ENCODE peak calls at places on chromosomes 13 and 19, in seven cellular contexts. One of them, this sample, is unnamed.

GRCh38 chr19:35045667-35046300 is 4.3 kb downstream of the HPN start:
- DNase-seq in fibroblast of pulmonary artery: peak; percentile 32
- DNase-seq in pancreas: no peak
- DNase-seq in CD8-positive, alpha-beta T cell: peak; percentile 59
- DNase-seq in endothelial cell: peak; percentile 36
- DNase-seq in PC-3: peak; percentile 24
- DNase-seq in nephron progenitor cell: no peak
- DNase-seq in this sample: peak; percentile 82

GRCh38 chr19:13010038-13010991 is 15.0 kb downstream of the NFIX start:
- DNase-seq in fibroblast of pulmonary artery: peak; percentile 36
- DNase-seq in pancreas: no peak
- DNase-seq in CD8-positive, alpha-beta T cell: no peak
- DNase-seq in endothelial cell: no peak
- DNase-seq in PC-3: no peak
- DNase-seq in nephron progenitor cell: no peak
- DNase-seq in this sample: no peak

GRCh38 chr19:44625531-44626066 is 12.2 kb downstream of the IGSF23 start:
- DNase-seq in fibroblast of pulmonary artery: no peak
- DNase-seq in pancreas: no peak
- DNase-seq in CD8-positive, alpha-beta T cell: no peak
- DNase-seq in endothelial cell: no peak
- DNase-seq in PC-3: peak; percentile 31
- DNase-seq in nephron progenitor cell: no peak
- DNase-seq in this sample: no peak

GRCh38 chr13:88887045-88887662 is 1216.0 kb downstream of the SLITRK5 start:
- DNase-seq in fibroblast of pulmonary artery: no peak
- DNase-seq in pancreas: no peak
- DNase-seq in CD8-positive, alpha-beta T cell: no peak
- DNase-seq in endothelial cell: no peak
- DNase-seq in PC-3: no peak
- DNase-seq in nephron progenitor cell: no peak
- DNase-seq in this sample: no peak

GRCh38 chr13:98449273-98449672 is 127.6 kb downstream of the STK24 start:
- DNase-seq in fibroblast of pulmonary artery: no peak
- DNase-seq in pancreas: no peak
- DNase-seq in CD8-positive, alpha-beta T cell: no peak
- DNase-seq in endothelial cell: no peak
- DNase-seq in PC-3: no peak
- DNase-seq in nephron progenitor cell: no peak
- DNase-seq in this sample: no peak

GRCh38 chr13:75151081-75151643 is 330.8 kb downstream of the TBC1D4 start:
- DNase-seq in fibroblast of pulmonary artery: no peak
- DNase-seq in pancreas: no peak
- DNase-seq in CD8-positive, alpha-beta T cell: no peak
- DNase-seq in endothelial cell: no peak
- DNase-seq in PC-3: no peak
- DNase-seq in nephron progenitor cell: no peak
- DNase-seq in this sample: no peak

GRCh38 chr19:35986664-35987570 is 8.1 kb upstream of the SDHAF1 start:
- DNase-seq in fibroblast of pulmonary artery: no peak
- DNase-seq in pancreas: no peak
- DNase-seq in CD8-positive, alpha-beta T cell: no peak
- DNase-seq in endothelial cell: peak; percentile 38
- DNase-seq in PC-3: no peak
- DNase-seq in nephron progenitor cell: peak; percentile 60
- DNase-seq in this sample: peak; percentile 64

GRCh38 chr13:21688056-21688455 is 17.2 kb downstream of the FGF9 start:
- DNase-seq in fibroblast of pulmonary artery: no peak
- DNase-seq in pancreas: no peak
- DNase-seq in CD8-positive, alpha-beta T cell: no peak
- DNase-seq in endothelial cell: no peak
- DNase-seq in PC-3: no peak
- DNase-seq in nephron progenitor cell: no peak
- DNase-seq in this sample: no peak

GRCh38 chr19:43545276-43545675 is 12.3 kb downstream of the ZNF575 start:
- DNase-seq in fibroblast of pulmonary artery: no peak
- DNase-seq in pancreas: no peak
- DNase-seq in CD8-positive, alpha-beta T cell: no peak
- DNase-seq in endothelial cell: no peak
- DNase-seq in PC-3: no peak
- DNase-seq in nephron progenitor cell: no peak
- DNase-seq in this sample: no peak

GRCh38 chr13:86933676-86934075 is 737.5 kb upstream of the SLITRK5 start:
- DNase-seq in fibroblast of pulmonary artery: no peak
- DNase-seq in pancreas: no peak
- DNase-seq in CD8-positive, alpha-beta T cell: no peak
- DNase-seq in endothelial cell: no peak
- DNase-seq in PC-3: no peak
- DNase-seq in nephron progenitor cell: no peak
- DNase-seq in this sample: no peak

GRCh38 chr13:45133396-45134118 is 13.2 kb downstream of the GTF2F2 start:
- DNase-seq in fibroblast of pulmonary artery: peak; percentile 19
- DNase-seq in pancreas: no peak
- DNase-seq in CD8-positive, alpha-beta T cell: no peak
- DNase-seq in endothelial cell: no peak
- DNase-seq in PC-3: no peak
- DNase-seq in nephron progenitor cell: no peak
- DNase-seq in this sample: no peak

GRCh38 chr19:6247007-6247288 is 32.8 kb downstream of the MLLT1 start:
- DNase-seq in fibroblast of pulmonary artery: no peak
- DNase-seq in pancreas: no peak
- DNase-seq in CD8-positive, alpha-beta T cell: no peak
- DNase-seq in endothelial cell: no peak
- DNase-seq in PC-3: no peak
- DNase-seq in nephron progenitor cell: no peak
- DNase-seq in this sample: no peak

GRCh38 chr19:3669616-3670257 is 30.5 kb downstream of the PIP5K1C start:
- DNase-seq in fibroblast of pulmonary artery: no peak
- DNase-seq in pancreas: no peak
- DNase-seq in CD8-positive, alpha-beta T cell: no peak
- DNase-seq in endothelial cell: no peak
- DNase-seq in PC-3: no peak
- DNase-seq in nephron progenitor cell: no peak
- DNase-seq in this sample: no peak

GRCh38 chr13:94249512-94249911 is 230.0 kb downstream of the DCT start:
- DNase-seq in fibroblast of pulmonary artery: peak; percentile 72
- DNase-seq in pancreas: no peak
- DNase-seq in CD8-positive, alpha-beta T cell: no peak
- DNase-seq in endothelial cell: no peak
- DNase-seq in PC-3: peak; percentile 49
- DNase-seq in nephron progenitor cell: no peak
- DNase-seq in this sample: no peak

GRCh38 chr19:3631053-3631861 is 4.7 kb upstream of the CACTIN start:
- DNase-seq in fibroblast of pulmonary artery: no peak
- DNase-seq in pancreas: no peak
- DNase-seq in CD8-positive, alpha-beta T cell: no peak
- DNase-seq in endothelial cell: no peak
- DNase-seq in PC-3: no peak
- DNase-seq in nephron progenitor cell: no peak
- DNase-seq in this sample: no peak

GRCh38 chr19:56086671-56087430 is 34.2 kb downstream of the ZNF787 start:
- DNase-seq in fibroblast of pulmonary artery: no peak
- DNase-seq in pancreas: no peak
- DNase-seq in CD8-positive, alpha-beta T cell: no peak
- DNase-seq in endothelial cell: no peak
- DNase-seq in PC-3: no peak
- DNase-seq in nephron progenitor cell: no peak
- DNase-seq in this sample: no peak

GRCh38 chr19:4038057-4038456 is 28.6 kb downstream of the ZBTB7A start:
- DNase-seq in fibroblast of pulmonary artery: no peak
- DNase-seq in pancreas: no peak
- DNase-seq in CD8-positive, alpha-beta T cell: no peak
- DNase-seq in endothelial cell: no peak
- DNase-seq in PC-3: no peak
- DNase-seq in nephron progenitor cell: no peak
- DNase-seq in this sample: no peak

GRCh38 chr19:29795461-29795860 is 16.3 kb upstream of the CCNE1 start:
- DNase-seq in fibroblast of pulmonary artery: no peak
- DNase-seq in pancreas: no peak
- DNase-seq in CD8-positive, alpha-beta T cell: no peak
- DNase-seq in endothelial cell: no peak
- DNase-seq in PC-3: no peak
- DNase-seq in nephron progenitor cell: no peak
- DNase-seq in this sample: no peak

GRCh38 chr19:50007170-50007569 is 18.0 kb downstream of the VRK3 start:
- DNase-seq in fibroblast of pulmonary artery: no peak
- DNase-seq in pancreas: no peak
- DNase-seq in CD8-positive, alpha-beta T cell: no peak
- DNase-seq in endothelial cell: no peak
- DNase-seq in PC-3: no peak
- DNase-seq in nephron progenitor cell: no peak
- DNase-seq in this sample: no peak

GRCh38 chr19:22602631-22603272 is 31.4 kb upstream of the ZNF492 start:
- DNase-seq in fibroblast of pulmonary artery: no peak
- DNase-seq in pancreas: no peak
- DNase-seq in CD8-positive, alpha-beta T cell: no peak
- DNase-seq in endothelial cell: no peak
- DNase-seq in PC-3: no peak
- DNase-seq in nephron progenitor cell: no peak
- DNase-seq in this sample: no peak

GRCh38 chr19:16160943-16161560 is 12.3 kb downstream of the CIB3 start:
- DNase-seq in fibroblast of pulmonary artery: peak; percentile 40
- DNase-seq in pancreas: no peak
- DNase-seq in CD8-positive, alpha-beta T cell: no peak
- DNase-seq in endothelial cell: no peak
- DNase-seq in PC-3: peak; percentile 98
- DNase-seq in nephron progenitor cell: no peak
- DNase-seq in this sample: no peak

GRCh38 chr19:50861025-50861424 is 6.3 kb downstream of the KLK3 start:
- DNase-seq in fibroblast of pulmonary artery: no peak
- DNase-seq in pancreas: no peak
- DNase-seq in CD8-positive, alpha-beta T cell: no peak
- DNase-seq in endothelial cell: no peak
- DNase-seq in PC-3: peak; percentile 69
- DNase-seq in nephron progenitor cell: no peak
- DNase-seq in this sample: no peak

DNA sequence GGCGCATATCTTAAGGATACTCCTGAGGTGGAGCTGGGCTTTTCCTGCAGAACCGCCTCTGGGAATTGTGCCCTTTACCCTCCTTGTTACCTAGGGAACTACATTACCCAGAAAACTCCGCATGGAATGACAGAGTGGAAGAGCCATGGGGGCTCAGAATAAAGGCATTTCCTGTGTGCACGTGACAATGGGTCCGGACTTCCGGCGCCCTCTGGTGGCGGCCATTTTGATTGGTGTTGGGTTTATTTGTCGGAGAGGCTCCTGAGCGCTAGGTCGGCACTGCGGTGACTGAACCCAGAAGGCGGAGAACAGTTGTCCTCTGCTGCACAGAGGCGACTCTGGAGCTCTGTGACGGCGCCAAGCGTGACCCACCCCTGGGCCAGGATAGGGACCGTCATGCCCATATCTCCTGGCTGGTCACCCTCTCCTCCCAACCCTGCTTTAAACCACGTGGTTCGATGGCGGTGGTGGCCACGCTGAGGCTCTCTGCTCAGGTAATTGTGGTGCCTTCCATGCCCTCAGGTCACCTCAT is at the start of gene ZNF587B:
- DNase-seq in fibroblast of pulmonary artery: peak; percentile 89
- DNase-seq in pancreas: no peak
- DNase-seq in CD8-positive, alpha-beta T cell: peak; percentile 53
- DNase-seq in endothelial cell: peak; percentile 84
- DNase-seq in PC-3: peak; percentile 49
- DNase-seq in nephron progenitor cell: peak; percentile 88
- DNase-seq in this sample: no peak
- TF ChIP-seq CTCF in fibroblast of pulmonary artery: peak; percentile 18
- TF ChIP-seq CTCF in pancreas: no peak
- TF ChIP-seq CTCF in CD8-positive, alpha-beta T cell: peak; percentile 18
- TF ChIP-seq CTCF in endothelial cell: peak; percentile 56
- TF ChIP-seq CTCF in PC-3: peak; percentile 79
- TF ChIP-seq CTCF in nephron progenitor cell: peak; percentile 37
- TF ChIP-seq CTCF in this sample: no peak

GRCh38 chr13:51942189-51942588 is 69.1 kb downstream of the ATP7B start:
- DNase-seq in fibroblast of pulmonary artery: no peak
- DNase-seq in pancreas: no peak
- DNase-seq in CD8-positive, alpha-beta T cell: no peak
- DNase-seq in endothelial cell: no peak
- DNase-seq in PC-3: peak; percentile 54
- DNase-seq in nephron progenitor cell: no peak
- DNase-seq in this sample: no peak
- TF ChIP-seq CTCF in fibroblast of pulmonary artery: no peak
- TF ChIP-seq CTCF in pancreas: no peak
- TF ChIP-seq CTCF in CD8-positive, alpha-beta T cell: no peak
- TF ChIP-seq CTCF in endothelial cell: no peak
- TF ChIP-seq CTCF in PC-3: no peak
- TF ChIP-seq CTCF in nephron progenitor cell: no peak
- TF ChIP-seq CTCF in this sample: no peak

DNA sequence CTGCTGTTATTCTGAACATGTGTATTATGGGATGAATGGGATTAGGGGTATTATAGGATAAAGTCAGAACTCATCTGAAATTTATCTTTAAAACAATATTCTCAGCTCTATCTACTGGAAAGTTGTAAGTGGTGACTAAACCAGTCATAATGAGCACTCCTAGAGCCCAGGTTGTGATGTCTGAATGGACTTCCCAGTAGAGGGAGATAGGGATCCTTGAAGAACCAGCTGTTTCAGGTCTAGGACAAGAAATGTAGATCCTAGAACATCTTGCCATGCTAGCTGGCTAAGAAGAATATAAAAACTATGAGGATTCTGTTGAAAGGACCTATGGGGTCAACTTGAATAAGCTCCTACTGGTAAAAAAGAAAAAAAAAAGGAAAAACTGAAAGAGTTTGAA is 310.8 kb downstream of the SLC7A1 start:
- DNase-seq in fibroblast of pulmonary artery: no peak
- DNase-seq in pancreas: no peak
- DNase-seq in CD8-positive, alpha-beta T cell: no peak
- DNase-seq in endothelial cell: no peak
- DNase-seq in PC-3: no peak
- DNase-seq in nephron progenitor cell: no peak
- DNase-seq in this sample: no peak
- TF ChIP-seq CTCF in fibroblast of pulmonary artery: no peak
- TF ChIP-seq CTCF in pancreas: no peak
- TF ChIP-seq CTCF in CD8-positive, alpha-beta T cell: no peak
- TF ChIP-seq CTCF in endothelial cell: no peak
- TF ChIP-seq CTCF in PC-3: no peak
- TF ChIP-seq CTCF in nephron progenitor cell: no peak
- TF ChIP-seq CTCF in this sample: no peak

DNA sequence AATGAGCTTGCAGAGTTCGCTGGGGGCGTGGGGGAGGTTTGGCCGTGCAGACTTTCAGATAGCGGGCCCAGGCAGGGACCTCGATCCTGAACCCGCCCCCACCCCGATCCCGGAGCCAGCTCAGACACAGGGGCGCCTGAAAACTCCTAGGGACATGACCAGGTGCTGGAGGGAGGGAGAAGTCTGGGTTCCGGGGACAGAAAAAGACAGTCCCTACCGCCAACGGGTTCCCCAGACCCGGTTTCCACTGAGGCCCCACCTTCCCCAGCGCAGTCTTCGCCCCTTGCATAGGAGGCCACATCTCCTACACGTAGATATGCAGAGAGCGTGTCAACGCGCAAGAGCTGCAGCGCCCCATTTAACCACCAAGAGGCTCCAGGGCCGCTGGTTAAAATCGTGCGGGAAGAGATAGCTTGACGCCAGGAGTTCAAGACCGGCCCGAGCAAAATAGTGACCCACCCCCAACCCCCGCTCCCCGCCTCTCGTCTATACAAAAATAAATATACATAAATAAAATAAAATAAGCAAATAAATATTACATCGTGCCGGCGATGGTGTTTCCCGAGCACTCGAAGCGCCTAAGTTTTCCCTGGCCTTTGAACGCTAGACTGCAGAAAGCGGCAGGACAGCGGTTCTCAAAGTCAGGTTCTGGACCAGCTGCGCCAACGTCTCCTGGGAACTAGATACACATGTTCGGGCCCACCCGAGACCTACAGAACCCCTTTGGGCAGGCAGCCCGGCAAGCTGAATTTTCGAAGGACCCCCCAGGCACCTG is 8.3 kb downstream of the CCDC8 start:
- DNase-seq in fibroblast of pulmonary artery: peak; percentile 63
- DNase-seq in pancreas: peak; percentile 35
- DNase-seq in CD8-positive, alpha-beta T cell: no peak
- DNase-seq in endothelial cell: no peak
- DNase-seq in PC-3: peak; percentile 14
- DNase-seq in nephron progenitor cell: peak; percentile 51
- DNase-seq in this sample: peak; percentile 56
- TF ChIP-seq CTCF in fibroblast of pulmonary artery: peak; percentile 27
- TF ChIP-seq CTCF in pancreas: no peak
- TF ChIP-seq CTCF in CD8-positive, alpha-beta T cell: no peak
- TF ChIP-seq CTCF in endothelial cell: no peak
- TF ChIP-seq CTCF in PC-3: no peak
- TF ChIP-seq CTCF in nephron progenitor cell: peak; percentile 15
- TF ChIP-seq CTCF in this sample: no peak